ENCODE peak calls at places on chromosomes 3 and 15, in nine cellular contexts. V, Y, F, K, P, W, X, H and T are unnamed samples.
A peak's percentile ranks its signal among the peaks of the same experiment; 100 is the strongest.

GRCh38 chr3:38583688-38584087 is 65.8 kb downstream of the SCN5A start:
- DNase-seq in V (no peak), Y (no peak), F (peak; percentile 11), K (no peak), P (no peak), W (no peak), X (no peak), H (no peak), T (peak; percentile 27)

GRCh38 chr3:169295126-169295525 is 368.4 kb downstream of the MECOM start:
- DNase-seq in V (no peak), Y (no peak), F (no peak), K (no peak), P (no peak), W (peak; percentile 61), X (no peak), H (peak; percentile 29), T (no peak)

GRCh38 chr3:190306513-190307163 is 15.6 kb downstream of the CLDN1 start:
- DNase-seq in V (no peak), Y (no peak), F (no peak), K (no peak), P (peak; percentile 31), W (no peak), X (no peak), H (no peak), T (no peak)

GRCh38 chr15:72982750-72983149 is 69.5 kb upstream of the NEO1 start:
- DNase-seq in V (no peak), Y (no peak), F (no peak), K (no peak), P (no peak), W (no peak), X (no peak), H (no peak), T (no peak)

GRCh38 chr3:17749705-17750293 is 7.4 kb upstream of the TBC1D5 start:
- DNase-seq in V (no peak), Y (no peak), F (no peak), K (no peak), P (peak; percentile 5), W (no peak), X (no peak), H (no peak), T (no peak)

GRCh38 chr15:28191832-28192231 is 92.7 kb upstream of the OCA2 start:
- DNase-seq in V (no peak), Y (peak; percentile 3), F (peak; percentile 52), K (no peak), P (no peak), W (no peak), X (no peak), H (peak; percentile 43), T (no peak)

GRCh38 chr3:106877632-106878031 is 499.6 kb upstream of the CCDC54 start:
- DNase-seq in V (no peak), Y (no peak), F (no peak), K (no peak), P (no peak), W (no peak), X (no peak), H (no peak), T (no peak)

GRCh38 chr15:66287461-66288055 is 5.8 kb upstream of the DIS3L start:
- DNase-seq in V (no peak), Y (peak; percentile 33), F (no peak), K (no peak), P (peak; percentile 25), W (peak; percentile 67), X (peak; percentile 27), H (no peak), T (no peak)

GRCh38 chr3:57910988-57911387 is 97.2 kb upstream of the FLNB start:
- DNase-seq in V (no peak), Y (peak; percentile 42), F (no peak), K (no peak), P (peak; percentile 11), W (peak; percentile 30), X (peak; percentile 5), H (no peak), T (no peak)

GRCh38 chr3:161221881-161222600 is 930 bp downstream of the NMD3 start:
- DNase-seq in V (no peak), Y (peak; percentile 62), F (peak; percentile 46), K (no peak), P (peak; percentile 4), W (peak; percentile 49), X (no peak), H (peak; percentile 34), T (no peak)

GRCh38 chr3:37641556-37641955 is 220.1 kb upstream of the CTDSPL start:
- DNase-seq in V (no peak), Y (no peak), F (no peak), K (no peak), P (no peak), W (no peak), X (no peak), H (no peak), T (no peak)

GRCh38 chr3:88142094-88142624 is 7.6 kb upstream of the C3orf38 start:
- DNase-seq in V (no peak), Y (no peak), F (no peak), K (no peak), P (no peak), W (no peak), X (no peak), H (no peak), T (no peak)